ENCODE peak calls at places on chromosome 10, in eight cellular contexts. K, L, F, U, G, E, V and W are unnamed samples.

GRCh38 chr10:70335246-70335613 is 47.2 kb downstream of the LRRC20 start:
- DNase-seq in G (peak; percentile 64), K (no peak), L (no peak), U (no peak), E (no peak), F (no peak), V (no peak), W (no peak)

GRCh38 chr10:34171957-34172527 is 643.1 kb downstream of the PARD3 start:
- DNase-seq in L (no peak), E (no peak), V (no peak), F (peak; percentile 47), U (no peak), K (no peak), G (no peak), W (no peak)

GRCh38 chr10:131514454-131514853 is 202.9 kb upstream of the TCERG1L start:
- DNase-seq in U (no peak), K (peak; percentile 7), E (no peak), V (no peak), L (no peak), G (no peak), F (no peak), W (no peak)

GRCh38 chr10:53379951-53380350 is 607.4 kb upstream of the MBL2 start:
- DNase-seq in G (no peak), L (no peak), K (no peak), U (no peak), V (no peak), E (no peak), F (no peak), W (no peak)

GRCh38 chr10:127150136-127150535 is 46.3 kb downstream of the INSYN2A start:
- DNase-seq in U (no peak), G (no peak), F (peak; percentile 75), K (no peak), L (no peak), E (peak; percentile 8), V (no peak), W (no peak)

GRCh38 chr10:49781247-49781646 is 19.1 kb upstream of the OGDHL start:
- DNase-seq in U (no peak), E (no peak), L (no peak), F (peak; percentile 21), K (no peak), V (no peak), G (no peak), W (no peak)

GRCh38 chr10:52653510-52653909 is 119.1 kb downstream of the MBL2 start:
- DNase-seq in L (no peak), G (peak; percentile 39), K (no peak), U (no peak), F (no peak), V (no peak), E (no peak), W (no peak)

GRCh38 chr10:77501846-77502251 is 135.8 kb downstream of the KCNMA1 start:
- DNase-seq in E (no peak), F (peak; percentile 66), K (no peak), V (no peak), G (no peak), L (no peak), U (no peak), W (no peak)

GRCh38 chr10:23351914-23352313 is 7.3 kb upstream of the C10orf67 start:
- DNase-seq in U (no peak), K (no peak), E (no peak), F (peak; percentile 83), L (no peak), G (no peak), V (no peak), W (no peak)

GRCh38 chr10:3578159-3578558 is 206.8 kb downstream of the KLF6 start:
- DNase-seq in K (no peak), L (no peak), U (no peak), V (no peak), G (no peak), F (no peak), E (no peak), W (no peak)

GRCh38 chr10:117554371-117554770 is 11.8 kb downstream of the EMX2 start:
- DNase-seq in L (no peak), E (no peak), F (no peak), K (no peak), U (no peak), V (no peak), G (no peak), W (no peak)

GRCh38 chr10:33237736-33238624 is 96.5 kb downstream of the NRP1 start:
- DNase-seq in K (no peak), E (peak; percentile 90), F (peak; percentile 99), V (no peak), G (no peak), U (no peak), L (no peak), W (no peak)

GRCh38 chr10:13206546-13207443 is 27.4 kb downstream of the UCMA start:
- DNase-seq in F (peak; percentile 61), E (no peak), G (no peak), V (no peak), L (no peak), K (no peak), U (no peak), W (no peak)
- TF ChIP-seq CTCF in F (peak; percentile 63), E (peak; percentile 61), G (peak; percentile 53), V (no peak), L (peak; percentile 51), K (peak; percentile 41), U (no peak), W (no peak)

DNA sequence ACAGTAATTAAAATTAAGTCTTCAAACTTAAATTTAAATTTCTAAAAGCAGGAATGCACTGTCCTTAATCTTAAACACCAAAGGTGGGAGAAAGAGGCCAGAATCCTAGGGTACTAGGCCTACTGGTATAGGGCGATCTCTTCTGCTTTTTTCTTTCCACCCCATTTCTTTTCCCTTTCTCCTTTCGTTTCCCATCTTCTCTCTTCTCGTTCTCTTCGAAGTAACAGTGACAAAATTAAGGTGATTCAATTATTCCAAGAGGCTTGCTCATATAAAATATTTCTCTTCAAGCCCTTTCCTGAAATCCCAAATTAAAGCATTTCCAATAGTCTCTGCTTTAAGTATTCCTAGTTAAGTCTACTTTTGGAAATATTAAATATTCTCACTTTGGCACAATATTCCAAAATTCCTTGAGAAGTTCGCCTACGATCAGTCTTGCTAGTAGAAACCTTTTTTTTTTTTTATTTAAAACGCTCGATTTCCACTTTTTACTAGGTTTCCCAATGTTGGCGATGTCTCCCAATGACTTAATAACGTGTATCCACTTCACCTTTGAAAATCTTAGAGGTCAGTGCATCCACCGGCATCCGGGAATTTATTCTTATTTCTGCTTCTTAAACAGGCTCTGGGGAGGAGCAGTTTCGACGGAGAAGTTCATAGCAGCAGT is 765 bp upstream of the LCOR start:
- DNase-seq in F (no peak), V (no peak), U (no peak), K (no peak), G (no peak), E (no peak), L (no peak), W (no peak)
- TF ChIP-seq POLR2A in F (no peak), V (no peak), U (no peak), K (no peak), G (no peak), E (no peak), L (no peak), W (no peak)

GRCh38 chr10:61998937-61999336 is 97.4 kb downstream of the ARID5B start:
- DNase-seq in E (no peak), G (no peak), K (no peak), F (no peak), L (no peak), V (no peak), U (no peak), W (no peak)
- TF ChIP-seq CTCF in E (no peak), G (no peak), K (no peak), F (no peak), L (no peak), V (no peak), U (no peak), W (no peak)

DNA sequence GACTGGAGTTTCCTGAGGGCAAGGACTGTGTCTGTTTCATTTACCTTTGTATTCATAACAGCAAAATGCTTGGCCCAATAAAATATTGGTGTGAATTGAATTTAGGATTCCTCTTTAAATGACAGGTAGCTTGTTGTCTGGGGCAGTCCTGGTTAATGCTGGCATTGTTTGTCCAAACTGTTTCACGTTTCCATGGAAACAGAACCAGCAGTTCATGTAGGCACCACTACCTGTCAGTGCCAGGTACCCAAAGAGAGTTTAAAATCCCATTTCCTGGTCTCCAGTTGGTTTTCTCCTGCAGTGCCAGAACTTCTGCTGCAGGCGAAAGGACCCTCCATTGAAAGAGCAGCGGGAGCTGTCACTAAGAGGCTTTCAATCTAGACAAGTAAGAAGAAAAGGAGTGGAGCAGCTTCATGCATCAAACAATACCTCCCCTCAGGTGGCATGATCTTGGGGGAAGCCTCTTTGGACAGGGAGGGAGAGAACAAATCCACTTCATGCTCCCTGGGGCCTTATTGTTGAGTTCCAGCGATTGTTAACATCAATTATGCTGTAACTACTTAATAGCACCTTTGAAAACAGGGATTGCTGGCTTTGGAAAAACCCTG is 109.6 kb downstream of the KIF20B start:
- DNase-seq in F (no peak), K (no peak), G (no peak), U (no peak), L (no peak), E (no peak), V (no peak), W (no peak)
- TF ChIP-seq POLR2A in F (no peak), K (no peak), G (no peak), U (no peak), L (no peak), E (no peak), V (no peak), W (no peak)

DNA sequence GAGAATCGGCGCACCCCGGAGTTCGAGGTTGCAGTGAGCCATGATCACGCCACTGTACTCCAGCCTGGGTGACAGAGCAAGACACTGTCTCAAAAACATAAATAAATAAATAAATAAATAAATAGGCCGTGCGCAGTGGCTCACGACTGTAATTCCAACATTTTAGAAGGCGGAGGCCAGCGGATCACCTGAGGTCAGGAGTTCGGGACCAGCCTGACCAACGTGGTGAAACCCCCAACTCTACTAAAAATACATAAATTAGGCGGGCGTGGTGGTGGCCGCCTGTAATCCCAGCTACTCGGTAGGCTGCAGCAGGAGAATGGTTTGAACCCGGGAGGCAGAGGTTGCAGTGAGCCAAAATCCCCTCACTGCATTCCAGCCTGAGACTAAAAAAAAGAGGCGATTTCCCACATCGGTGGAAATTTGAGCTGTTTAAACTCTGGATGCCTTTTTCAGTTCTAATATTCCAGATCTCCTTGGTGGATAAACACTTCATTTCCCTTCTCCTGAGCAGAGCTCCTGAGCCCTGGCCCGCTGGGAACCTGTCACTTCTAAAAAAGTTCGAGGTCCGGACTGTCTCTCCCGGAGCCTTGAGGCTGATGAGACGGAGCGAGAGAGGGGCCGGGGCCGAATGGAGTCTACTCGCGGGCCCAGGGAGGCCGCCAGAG is 2.0 kb upstream of the NFKB2 start:
- DNase-seq in G (peak; percentile 24), U (no peak), K (no peak), E (no peak), L (no peak), V (no peak), F (no peak), W (no peak)
- TF ChIP-seq CTCF in G (peak; percentile 96), U (no peak), K (no peak), E (no peak), L (peak; percentile 70), V (peak; percentile 97), F (peak; percentile 93), W (no peak)